ENCODE peak calls at places on chromosomes 7 and 10, in four cellular contexts. M is psoas muscle, W is anterior cingulate cortex, G is GM13976. O is an unnamed sample.

GRCh38 chr7:151408839-151409554 is 841 bp downstream of the WDR86 start:
- DNase-seq in M (no peak), W (no peak), G (no peak), O (no peak)

GRCh38 chr10:104324931-104325330 is 13.3 kb downstream of the ITPRIP start:
- DNase-seq in M (no peak), W (no peak), G (no peak), O (no peak)

GRCh38 chr10:7192831-7193348 is 217.9 kb downstream of the SFMBT2 start:
- DNase-seq in M (no peak), W (no peak), G (no peak), O (no peak)

GRCh38 chr10:19488592-19489280 is 327.5 kb upstream of the PLXDC2 start:
- DNase-seq in M (peak), W (no peak), G (no peak), O (peak)

GRCh38 chr7:149496642-149497391 is 792 bp downstream of the ZNF746 start:
- DNase-seq in M (peak), W (no peak), G (peak), O (peak)

GRCh38 chr10:24382596-24382978 is 173.6 kb downstream of the KIAA1217 start:
- DNase-seq in M (no peak), W (no peak), G (peak), O (no peak)

GRCh38 chr7:132933076-132933466 is 148.8 kb downstream of the CHCHD3 start:
- DNase-seq in M (no peak), W (no peak), G (no peak), O (no peak)

GRCh38 chr10:384538-385305 is 249.5 kb downstream of the ZMYND11 start:
- DNase-seq in M (no peak), W (no peak), G (no peak), O (no peak)

GRCh38 chr7:156014808-156015207 is 202.5 kb upstream of the SHH start:
- DNase-seq in M (no peak), W (no peak), G (no peak), O (no peak)

GRCh38 chr7:143408247-143408685 is 390 bp downstream of the EPHA1 start:
- DNase-seq in M (no peak), W (no peak), G (no peak), O (no peak)

GRCh38 chr10:122249303-122249850 is 21.7 kb upstream of the BTBD16 start:
- DNase-seq in M (no peak), W (no peak), G (no peak), O (no peak)

GRCh38 chr10:93421426-93421825 is 60.7 kb downstream of the MYOF start:
- DNase-seq in M (no peak), W (no peak), G (no peak), O (no peak)

GRCh38 chr7:44096326-44096881 is 7.7 kb upstream of the AEBP1 start:
- DNase-seq in M (no peak), W (no peak), G (no peak), O (no peak)

GRCh38 chr10:12350167-12350872 is 973 bp downstream of the CAMK1D start:
- DNase-seq in M (peak), W (peak), G (peak), O (peak)

GRCh38 chr10:62352356-62352963 is 21.7 kb upstream of the ZNF365 start:
- DNase-seq in M (no peak), W (no peak), G (no peak), O (no peak)

GRCh38 chr10:107561136-107561650 is 396.7 kb upstream of the SORCS1 start:
- DNase-seq in M (no peak), W (no peak), G (no peak), O (no peak)

GRCh38 chr7:149885191-149886017 is 11.6 kb downstream of the ATP6V0E2 start:
- DNase-seq in M (no peak), W (no peak), G (no peak), O (no peak)